ENCODE peak calls at places on chromosome 6, in four cellular contexts. K is progenitor cell of endocrine pancreas, M is ovary, W is AG04450. O is an unnamed sample.

GRCh38 chr6:30954631-30955366 is 14.0 kb downstream of the MUCL3 start:
- DNase-seq in K (no peak), M (no peak), W (no peak), O (no peak)

GRCh38 chr6:117829594-117830319 is 77.3 kb upstream of the SLC35F1 start:
- DNase-seq in K (peak), M (no peak), W (no peak), O (no peak)

GRCh38 chr6:112511441-112511840 is 164.3 kb downstream of the RFPL4B start:
- DNase-seq in K (no peak), M (no peak), W (no peak), O (no peak)

GRCh38 chr6:159943101-159943632 is 25.7 kb upstream of the IGF2R start:
- DNase-seq in K (no peak), M (no peak), W (no peak), O (no peak)

GRCh38 chr6:15244605-15245360 is 1.1 kb upstream of the JARID2 start:
- DNase-seq in K (peak), M (peak), W (no peak), O (no peak)

GRCh38 chr6:152129606-152130249 is 322.2 kb downstream of the ESR1 start:
- DNase-seq in K (no peak), M (peak), W (peak), O (no peak)

GRCh38 chr6:98957440-98957839 is 9.7 kb upstream of the FBXL4 start:
- DNase-seq in K (no peak), M (no peak), W (peak), O (no peak)

GRCh38 chr6:114344216-114344970 is 1.6 kb upstream of the HS3ST5 start:
- DNase-seq in K (no peak), M (no peak), W (no peak), O (no peak)

GRCh38 chr6:5679271-5679670 is 327.5 kb downstream of the NRN1 start:
- DNase-seq in K (no peak), M (no peak), W (no peak), O (no peak)

GRCh38 chr6:56091159-56091869 is 156.1 kb downstream of the COL21A1 start:
- DNase-seq in K (no peak), M (no peak), W (peak), O (no peak)

GRCh38 chr6:52141596-52141995 is 44.6 kb upstream of the IL17A start:
- DNase-seq in K (no peak), M (no peak), W (no peak), O (no peak)

GRCh38 chr6:53593001-53593488 is 48.1 kb upstream of the GCLC start:
- DNase-seq in K (no peak), M (no peak), W (peak), O (no peak)

GRCh38 chr6:31042801-31043200 is 32.5 kb downstream of the MUC22 start:
- DNase-seq in K (peak), M (peak), W (no peak), O (no peak)

GRCh38 chr6:8108031-8108660 is 5.8 kb upstream of the EEF1E1 start:
- DNase-seq in K (no peak), M (no peak), W (peak), O (no peak)

GRCh38 chr6:134413241-134413643 is 95.3 kb upstream of the SGK1 start:
- DNase-seq in K (no peak), M (no peak), W (no peak), O (peak)

GRCh38 chr6:48183174-48183573 is 72.2 kb upstream of the PTCHD4 start:
- DNase-seq in K (no peak), M (no peak), W (no peak), O (no peak)

GRCh38 chr6:98827295-98828159 is 6.8 kb upstream of the POU3F2 start:
- DNase-seq in K (no peak), M (no peak), W (no peak), O (no peak)

GRCh38 chr6:110491299-110491643 is 14.9 kb upstream of the SLC22A16 start:
- DNase-seq in K (no peak), M (no peak), W (no peak), O (no peak)

GRCh38 chr6:54913211-54913610 is 66.6 kb downstream of the FAM83B start:
- DNase-seq in K (no peak), M (no peak), W (no peak), O (no peak)

GRCh38 chr6:25659633-25660368 is 7.8 kb downstream of the SCGN start:
- DNase-seq in K (no peak), M (no peak), W (no peak), O (no peak)

GRCh38 chr6:46323312-46323965 is 152.7 kb upstream of the ENPP5 start:
- DNase-seq in K (no peak), M (no peak), W (no peak), O (no peak)

GRCh38 chr6:111030008-111031006 is 48.5 kb downstream of the RPF2 start:
- DNase-seq in K (no peak), M (peak), W (no peak), O (no peak)

GRCh38 chr6:7888587-7889357 is 21.8 kb downstream of the TXNDC5 start:
- DNase-seq in K (no peak), M (no peak), W (no peak), O (no peak)

GRCh38 chr6:30002871-30003270 is 58.2 kb upstream of the POLR1H start:
- DNase-seq in K (no peak), M (no peak), W (no peak), O (no peak)

GRCh38 chr6:15427360-15428070 is 181.6 kb downstream of the JARID2 start:
- DNase-seq in K (no peak), M (no peak), W (no peak), O (no peak)

GRCh38 chr6:154921482-154921881 is 73.6 kb upstream of the TIAM2 start:
- DNase-seq in K (no peak), M (no peak), W (no peak), O (no peak)

GRCh38 chr6:303948-304558 is 11.8 kb downstream of the DUSP22 start:
- DNase-seq in K (no peak), M (no peak), W (no peak), O (no peak)

GRCh38 chr6:165571721-165572132 is 91.3 kb downstream of the PDE10A start:
- DNase-seq in K (no peak), M (no peak), W (no peak), O (no peak)

GRCh38 chr6:151254451-151255081 is 14.8 kb downstream of the AKAP12 start:
- DNase-seq in K (no peak), M (no peak), W (no peak), O (no peak)

DNA sequence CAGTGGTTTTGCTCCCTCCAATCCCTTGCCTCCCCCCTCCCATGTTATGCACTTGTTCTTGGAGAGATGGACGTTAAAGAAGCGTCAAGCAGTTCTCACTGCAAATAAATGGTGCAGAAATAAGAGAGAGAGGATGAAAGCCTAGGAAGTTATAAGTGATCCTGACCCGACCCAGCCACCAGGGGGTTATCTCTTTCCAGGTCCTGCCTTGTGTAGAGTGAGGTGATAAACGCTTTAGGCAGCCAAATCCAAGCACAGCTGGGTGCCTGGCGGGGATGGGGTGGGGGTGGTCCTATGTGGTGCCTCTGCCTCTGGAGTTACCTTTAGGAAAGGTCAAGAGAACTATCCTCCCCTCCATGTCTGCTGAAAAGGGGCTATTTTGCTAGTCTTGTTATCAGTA is 9.1 kb upstream of the TFAP2A start:
- DNase-seq in K (no peak), M (no peak), W (no peak), O (no peak)
- TF ChIP-seq CTCF in K (peak), M (no peak), W (peak), O (no peak)

DNA sequence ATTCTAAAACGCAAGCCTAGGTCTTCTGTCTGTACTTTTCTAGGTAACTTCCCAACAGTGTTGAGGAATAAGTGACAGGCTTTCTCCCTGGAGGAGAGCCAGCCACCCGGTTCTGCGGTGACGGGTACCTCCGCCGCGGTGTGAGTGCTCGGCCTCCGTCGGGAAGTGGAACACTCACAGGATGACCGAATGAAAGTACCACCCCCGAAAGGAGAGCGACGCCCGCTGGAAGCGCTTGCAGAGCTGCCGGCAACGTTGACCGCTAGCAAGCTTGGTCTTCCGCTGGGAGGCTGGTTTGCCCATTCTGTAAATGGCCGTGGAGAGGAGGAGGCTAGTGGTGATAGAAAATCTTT is 581 bp upstream of the TMEM242 start:
- DNase-seq in K (peak), M (peak), W (peak), O (peak)
- TF ChIP-seq CTCF in K (no peak), M (no peak), W (no peak), O (no peak)

DNA sequence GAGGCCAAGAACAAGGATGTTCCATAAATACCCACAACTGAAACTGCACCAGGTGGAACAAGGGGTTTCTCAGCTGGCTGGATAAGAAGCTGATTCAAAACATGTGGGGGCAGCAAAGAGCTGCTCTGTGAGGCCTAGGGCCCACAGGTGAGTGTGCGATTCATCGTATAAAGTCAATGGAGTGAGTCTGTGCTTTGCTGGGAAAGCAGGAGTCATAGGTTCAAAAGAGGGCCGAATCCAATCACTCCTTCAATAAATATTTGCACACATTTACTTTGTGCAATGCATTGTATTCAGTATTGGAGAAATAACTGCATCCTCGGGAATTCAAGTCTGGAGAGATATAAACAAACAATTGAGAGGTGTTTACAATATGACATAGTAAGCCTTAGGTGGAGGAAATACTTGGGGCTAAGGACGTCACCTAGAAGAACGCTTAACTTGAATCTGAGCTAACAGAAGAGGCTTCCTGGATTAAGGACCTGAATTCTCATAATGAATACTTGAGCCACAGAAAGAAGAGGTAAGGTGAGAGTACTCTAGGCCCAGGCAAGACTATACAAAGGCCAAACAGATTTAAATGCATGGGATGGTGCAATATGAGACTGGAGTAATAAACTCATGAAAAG is 83.7 kb upstream of the TMEM30A start:
- DNase-seq in K (peak), M (no peak), W (no peak), O (no peak)
- TF ChIP-seq CTCF in K (peak), M (no peak), W (peak), O (no peak)

GRCh38 chr6:3625161-3625979 is 126.1 kb downstream of the PXDC1 start:
- DNase-seq in K (no peak), M (no peak), W (no peak), O (no peak)
- TF ChIP-seq CTCF in K (no peak), M (no peak), W (no peak), O (no peak)

DNA sequence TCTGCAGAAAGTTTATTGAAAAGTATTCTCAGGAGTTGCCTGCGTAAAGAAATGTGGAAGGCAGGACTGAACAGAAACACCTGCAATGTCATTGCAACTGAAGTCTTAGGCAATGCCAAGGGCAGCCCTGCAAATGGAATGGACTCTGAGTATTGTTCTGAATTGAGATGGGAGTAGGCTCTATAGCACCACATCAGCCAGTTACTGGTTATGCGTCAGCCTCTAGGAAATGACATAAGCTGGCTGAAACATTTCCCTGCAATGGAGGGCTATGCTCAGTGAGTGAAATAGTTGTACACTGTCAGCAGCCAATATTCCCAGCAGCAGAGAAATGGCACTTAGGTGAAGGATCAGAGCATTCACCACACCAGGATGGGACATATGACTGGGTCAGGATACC is 13.8 kb upstream of the GJE1 start:
- DNase-seq in K (no peak), M (no peak), W (no peak), O (no peak)
- TF ChIP-seq CTCF in K (no peak), M (no peak), W (no peak), O (no peak)

DNA sequence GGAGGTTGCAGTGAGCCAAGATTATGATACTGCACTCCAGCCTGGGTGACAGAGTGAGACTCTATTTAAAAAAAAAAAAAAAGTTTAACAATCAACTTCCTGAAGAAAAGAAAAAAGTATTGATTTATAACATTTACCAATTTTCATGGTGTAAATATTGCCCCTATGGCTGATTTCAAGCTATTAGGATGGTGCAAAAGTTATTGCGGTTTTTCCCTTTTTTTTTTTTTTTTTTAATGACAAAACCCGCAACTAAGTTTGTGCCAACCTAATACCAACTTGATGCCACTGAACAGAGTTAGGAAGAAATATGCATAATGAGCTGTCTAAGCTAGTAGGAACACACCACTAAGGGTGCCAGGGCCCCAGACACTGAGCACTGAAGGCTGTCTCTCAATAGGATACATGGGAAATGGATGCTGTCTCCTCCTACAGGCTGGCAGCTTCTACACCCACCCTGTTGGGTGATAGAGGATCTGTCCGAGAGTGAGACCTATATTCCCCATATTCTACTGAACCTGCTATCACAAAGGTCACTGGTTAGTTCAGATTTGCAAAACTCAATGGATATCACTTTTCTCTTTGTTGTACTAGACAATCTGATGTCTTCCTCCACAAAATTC is 6.5 kb upstream of the PERP start:
- DNase-seq in K (no peak), M (no peak), W (no peak), O (no peak)
- TF ChIP-seq CTCF in K (no peak), M (no peak), W (no peak), O (no peak)

GRCh38 chr6:145454006-145454405 is 281.3 kb downstream of the EPM2A start:
- DNase-seq in K (no peak), M (no peak), W (no peak), O (no peak)

GRCh38 chr6:145457556-145457955 is 277.8 kb downstream of the EPM2A start:
- DNase-seq in K (no peak), M (no peak), W (no peak), O (no peak)

DNA sequence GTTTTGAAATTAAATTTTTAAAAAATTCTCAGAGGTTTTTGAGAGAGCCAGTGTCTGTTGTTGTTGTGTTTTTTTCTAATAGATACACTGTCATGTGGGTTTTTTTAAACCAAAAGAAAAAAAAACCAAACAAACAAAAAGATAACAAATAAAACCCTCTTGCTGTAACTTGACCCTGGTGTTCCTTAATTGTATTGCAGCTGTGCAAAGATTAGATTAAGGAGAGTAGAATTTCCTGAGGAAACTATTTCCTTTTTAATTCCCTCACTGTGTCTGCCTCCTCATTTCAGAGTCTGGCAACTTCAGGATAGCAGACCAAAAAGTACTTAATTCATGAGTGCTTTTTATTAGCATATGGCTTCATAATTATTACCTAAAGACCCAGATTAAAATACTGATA is 281.9 kb downstream of the EPM2A start:
- DNase-seq in K (no peak), M (no peak), W (no peak), O (no peak)
- TF ChIP-seq CTCF in K (peak), M (no peak), W (peak), O (no peak)

GRCh38 chr6:42175860-42176259 is 2.7 kb downstream of the GUCA1A start:
- DNase-seq in K (no peak), M (no peak), W (no peak), O (no peak)
- TF ChIP-seq CTCF in K (peak), M (no peak), W (peak), O (no peak)

GRCh38 chr6:127102859-127103258 is 15.6 kb upstream of the RSPO3 start:
- DNase-seq in K (no peak), M (no peak), W (no peak), O (no peak)

GRCh38 chr6:127096167-127096566 is 22.3 kb upstream of the RSPO3 start:
- DNase-seq in K (no peak), M (no peak), W (no peak), O (no peak)

GRCh38 chr6:127102299-127102698 is 16.2 kb upstream of the RSPO3 start:
- DNase-seq in K (no peak), M (no peak), W (peak), O (peak)

GRCh38 chr6:127103482-127103881 is 15.0 kb upstream of the RSPO3 start:
- DNase-seq in K (no peak), M (no peak), W (no peak), O (no peak)

DNA sequence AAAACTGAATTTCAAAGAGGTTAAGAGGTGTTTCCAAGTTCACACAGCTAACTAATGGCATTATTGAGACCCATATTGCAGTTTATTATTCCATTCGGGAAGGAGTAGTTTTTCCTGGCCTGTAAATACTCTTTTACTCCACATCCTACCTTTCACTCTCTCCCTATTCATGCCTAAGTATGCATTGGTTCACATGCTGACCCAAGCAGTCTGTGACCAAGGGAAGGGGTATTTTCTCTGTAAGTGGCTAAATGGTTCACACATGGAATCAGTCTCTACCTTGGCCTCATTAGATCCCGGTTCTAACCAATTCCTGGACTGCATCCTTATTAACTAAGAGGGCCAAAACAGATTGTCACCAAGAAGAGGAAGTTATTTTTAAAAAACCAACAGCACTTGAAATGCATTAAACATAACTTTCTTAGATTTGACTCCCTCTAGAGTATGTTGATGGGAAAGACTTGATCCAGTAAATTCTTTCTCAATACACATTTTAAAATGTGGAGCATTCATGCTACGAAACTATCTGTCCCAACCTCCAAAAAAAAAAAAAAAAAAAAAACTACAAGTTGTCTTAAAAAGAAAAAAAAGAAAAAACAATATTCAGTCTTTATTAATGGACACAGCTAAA is 17.8 kb upstream of the RSPO3 start:
- DNase-seq in K (no peak), M (no peak), W (no peak), O (no peak)
- TF ChIP-seq CTCF in K (peak), M (no peak), W (peak), O (peak)

O was measured in CD14-positive monocyte.